ENCODE peak calls at places on chromosomes 6 and 20, in eight cellular contexts. T is RWPE1, W is psoas muscle, N is WTC11, P is cardiac fibroblast, K is uterus, V is HFFc6, G is HFF-Myc. Z is an unnamed sample.

GRCh38 chr20:63059684-63060056 is 52.9 kb upstream of the BHLHE23 start:
- DNase-seq in T (no peak), W (no peak), N (peak; percentile 5), P (no peak), K (no peak), V (no peak), G (no peak), Z (no peak)

GRCh38 chr6:95687839-95688238 is 110.5 kb downstream of the MANEA start:
- DNase-seq in T (no peak), W (no peak), N (no peak), P (no peak), K (no peak), V (no peak), G (no peak), Z (no peak)

GRCh38 chr6:151179321-151179720 is 60.4 kb upstream of the AKAP12 start:
- DNase-seq in T (peak; percentile 13), W (no peak), N (no peak), P (peak; percentile 83), K (no peak), V (peak; percentile 17), G (peak; percentile 20), Z (peak; percentile 68)

GRCh38 chr6:82988904-82989303 is 76.7 kb downstream of the UBE3D start:
- DNase-seq in T (no peak), W (no peak), N (no peak), P (peak; percentile 12), K (no peak), V (peak; percentile 18), G (no peak), Z (no peak)

GRCh38 chr6:107435798-107436197 is 23.6 kb downstream of the PDSS2 start:
- DNase-seq in T (no peak), W (no peak), N (no peak), P (peak; percentile 46), K (no peak), V (no peak), G (no peak), Z (no peak)

GRCh38 chr6:167547328-167547692 is 222.4 kb downstream of the TTLL2 start:
- DNase-seq in T (no peak), W (no peak), N (no peak), P (no peak), K (no peak), V (no peak), G (no peak), Z (no peak)

GRCh38 chr20:23362392-23363256 is 642 bp downstream of the GZF1 start:
- DNase-seq in T (no peak), W (peak; percentile 64), N (peak; percentile 35), P (peak; percentile 40), K (no peak), V (peak; percentile 17), G (no peak), Z (no peak)

GRCh38 chr6:40356242-40356910 is 230.8 kb downstream of the LRFN2 start:
- DNase-seq in T (no peak), W (no peak), N (no peak), P (no peak), K (no peak), V (no peak), G (no peak), Z (no peak)

GRCh38 chr6:38493929-38494547 is 145.7 kb downstream of the BTBD9 start:
- DNase-seq in T (peak; percentile 30), W (peak; percentile 57), N (peak; percentile 84), P (peak; percentile 86), K (peak; percentile 73), V (peak; percentile 59), G (peak; percentile 63), Z (peak; percentile 47)

GRCh38 chr6:1554881-1555569 is 54.7 kb upstream of the FOXC1 start:
- DNase-seq in T (peak; percentile 85), W (peak; percentile 84), N (peak; percentile 60), P (peak; percentile 64), K (peak; percentile 76), V (no peak), G (no peak), Z (no peak)

GRCh38 chr6:136127856-136128255 is 122.3 kb downstream of the MTFR2 start:
- DNase-seq in T (no peak), W (no peak), N (no peak), P (no peak), K (no peak), V (no peak), G (no peak), Z (no peak)

GRCh38 chr6:52394251-52394666 is 25.9 kb upstream of the EFHC1 start:
- DNase-seq in T (no peak), W (no peak), N (no peak), P (no peak), K (no peak), V (no peak), G (no peak), Z (no peak)

GRCh38 chr20:56945057-56945456 is 316.0 kb downstream of the TFAP2C start:
- DNase-seq in T (peak; percentile 41), W (no peak), N (no peak), P (no peak), K (no peak), V (no peak), G (no peak), Z (peak; percentile 1)

GRCh38 chr6:124888581-124889371 is 73.5 kb upstream of the RNF217 start:
- DNase-seq in T (no peak), W (no peak), N (no peak), P (no peak), K (no peak), V (no peak), G (no peak), Z (no peak)

GRCh38 chr20:1669304-1669703 is 11.7 kb upstream of the SIRPG start:
- DNase-seq in T (no peak), W (peak; percentile 17), N (no peak), P (no peak), K (no peak), V (no peak), G (no peak), Z (no peak)

GRCh38 chr6:139308936-139309603 is 17.3 kb upstream of the TXLNB start:
- DNase-seq in T (no peak), W (no peak), N (no peak), P (peak; percentile 85), K (peak; percentile 36), V (peak; percentile 67), G (no peak), Z (no peak)
- TF ChIP-seq CTCF in T (no peak), W (no peak), N (no peak), P (no peak), K (no peak), V (no peak), G (no peak), Z (no peak)

GRCh38 chr6:149473080-149474052 is 11.4 kb downstream of the ZC3H12D start:
- DNase-seq in T (no peak), W (no peak), N (no peak), P (no peak), K (no peak), V (no peak), G (no peak), Z (no peak)
- TF ChIP-seq CTCF in T (no peak), W (no peak), N (no peak), P (no peak), K (no peak), V (no peak), G (no peak), Z (no peak)

GRCh38 chr20:46551508-46552280 is 1.2 kb upstream of the OCSTAMP start:
- DNase-seq in T (no peak), W (no peak), N (peak; percentile 56), P (no peak), K (no peak), V (no peak), G (no peak), Z (no peak)

GRCh38 chr20:46548688-46549087 is 1.8 kb downstream of the OCSTAMP start:
- DNase-seq in T (no peak), W (no peak), N (no peak), P (no peak), K (no peak), V (no peak), G (no peak), Z (no peak)

GRCh38 chr20:46550441-46550840 is at the start of gene OCSTAMP:
- DNase-seq in T (no peak), W (no peak), N (no peak), P (no peak), K (no peak), V (no peak), G (no peak), Z (no peak)

GRCh38 chr20:46547995-46548394 is 2.5 kb downstream of the OCSTAMP start:
- DNase-seq in T (no peak), W (no peak), N (no peak), P (no peak), K (no peak), V (no peak), G (no peak), Z (no peak)

DNA sequence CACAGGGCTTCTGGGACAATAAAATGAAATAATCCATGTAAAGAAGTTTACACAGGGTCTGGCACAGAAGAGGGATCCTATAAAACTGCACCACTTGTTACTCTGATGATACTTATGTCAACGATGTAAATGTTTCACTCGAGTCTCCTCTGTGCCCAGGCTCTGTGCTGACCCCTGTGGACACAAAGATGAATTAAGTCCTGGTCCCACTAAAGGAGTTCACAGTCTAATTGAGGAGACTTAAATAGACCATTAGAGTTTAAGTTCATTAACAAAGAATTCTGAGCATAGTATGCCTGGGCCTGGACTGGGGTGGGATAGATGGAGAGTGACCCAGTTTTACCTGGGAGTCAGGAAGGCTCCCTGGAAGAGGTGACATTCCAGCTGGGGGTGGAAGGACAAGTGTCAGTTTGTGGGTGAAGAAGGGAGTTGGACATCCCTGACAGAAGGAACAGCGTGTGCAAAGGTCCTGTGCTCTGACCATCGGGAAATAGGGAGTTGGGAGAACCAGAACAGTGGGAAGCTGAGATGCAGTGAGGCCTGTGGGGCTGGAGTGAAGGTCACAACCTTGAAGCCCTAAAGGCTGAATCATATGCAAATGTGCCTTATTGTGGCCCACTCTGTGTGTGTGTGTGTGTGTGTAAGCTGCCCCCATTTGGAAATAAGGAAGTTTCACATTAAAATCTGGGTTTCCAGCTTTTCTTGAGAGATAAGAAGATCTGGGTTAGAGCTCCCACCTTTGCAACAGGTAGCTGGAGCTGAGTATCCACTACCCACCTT is 1.1 kb downstream of the OCSTAMP start:
- DNase-seq in T (no peak), W (no peak), N (no peak), P (no peak), K (no peak), V (no peak), G (no peak), Z (no peak)
- TF ChIP-seq CTCF in T (no peak), W (no peak), N (no peak), P (no peak), K (no peak), V (peak; percentile 12), G (no peak), Z (no peak)

GRCh38 chr20:49325981-49326380 is 48.1 kb upstream of the ZNFX1 start:
- DNase-seq in T (no peak), W (no peak), N (no peak), P (peak; percentile 19), K (no peak), V (peak; percentile 53), G (no peak), Z (no peak)

GRCh38 chr20:49320460-49320859 is 42.6 kb upstream of the ZNFX1 start:
- DNase-seq in T (peak; percentile 65), W (no peak), N (peak; percentile 57), P (peak; percentile 58), K (no peak), V (peak; percentile 42), G (no peak), Z (no peak)

GRCh38 chr20:49319204-49319809 is 41.5 kb upstream of the ZNFX1 start:
- DNase-seq in T (no peak), W (no peak), N (peak; percentile 34), P (no peak), K (no peak), V (no peak), G (no peak), Z (no peak)

GRCh38 chr20:49324306-49324705 is 46.4 kb upstream of the ZNFX1 start:
- DNase-seq in T (no peak), W (no peak), N (no peak), P (no peak), K (no peak), V (no peak), G (no peak), Z (no peak)

GRCh38 chr20:49323622-49324238 is 45.9 kb upstream of the ZNFX1 start:
- DNase-seq in T (peak; percentile 74), W (no peak), N (no peak), P (peak; percentile 92), K (no peak), V (peak; percentile 63), G (peak; percentile 44), Z (peak; percentile 57)
- TF ChIP-seq CTCF in T (peak; percentile 51), W (no peak), N (no peak), P (peak; percentile 46), K (no peak), V (peak; percentile 63), G (peak; percentile 16), Z (peak; percentile 53)